ENCODE peak calls at places on chromosome 11, in six cellular contexts. Z is myocyte; W is T follicular helper cell; Q is KG1; E is CD8-positive, alpha-beta memory T cell; Y is nephron progenitor cell. K is an unnamed sample.

GRCh38 chr11:12016246-12016645 is 7.8 kb upstream of the DKK3 start:
- DNase-seq in Z (no peak), W (no peak), Q (no peak), E (no peak), Y (no peak), K (no peak)

GRCh38 chr11:11387201-11387600 is 34.2 kb upstream of the CSNK2A3 start:
- DNase-seq in Z (no peak), W (no peak), Q (no peak), E (no peak), Y (no peak), K (no peak)

GRCh38 chr11:69643646-69644045 is 2.7 kb downstream of the CCND1 start:
- DNase-seq in Z (no peak), W (no peak), Q (no peak), E (no peak), Y (no peak), K (no peak)

GRCh38 chr11:60164550-60165075 is 18.3 kb downstream of the MS4A6A start:
- DNase-seq in Z (no peak), W (no peak), Q (no peak), E (no peak), Y (no peak), K (no peak)

GRCh38 chr11:24634606-24635160 is 137.8 kb downstream of the LUZP2 start:
- DNase-seq in Z (no peak), W (no peak), Q (no peak), E (no peak), Y (no peak), K (no peak)

GRCh38 chr11:102914238-102915043 is 39.7 kb upstream of the MMP12 start:
- DNase-seq in Z (peak; percentile 53), W (no peak), Q (peak; percentile 57), E (no peak), Y (no peak), K (no peak)

GRCh38 chr11:130315354-130315970 is 745 bp upstream of the ZBTB44 start:
- DNase-seq in Z (no peak), W (peak; percentile 33), Q (no peak), E (peak; percentile 35), Y (peak; percentile 16), K (peak; percentile 36)

GRCh38 chr11:95451261-95451660 is 220.3 kb upstream of the SESN3 start:
- DNase-seq in Z (no peak), W (no peak), Q (no peak), E (no peak), Y (no peak), K (no peak)

GRCh38 chr11:69301491-69302401 is 7.8 kb downstream of the MYEOV start:
- DNase-seq in Z (peak; percentile 97), W (no peak), Q (no peak), E (no peak), Y (no peak), K (no peak)

GRCh38 chr11:31702966-31703365 is 108.2 kb downstream of the PAX6 start:
- DNase-seq in Z (no peak), W (no peak), Q (no peak), E (no peak), Y (no peak), K (no peak)

GRCh38 chr11:117806906-117807305 is 9.9 kb upstream of the DSCAML1 start:
- DNase-seq in Z (no peak), W (no peak), Q (no peak), E (no peak), Y (no peak), K (no peak)

GRCh38 chr11:126484266-126484665 is 128.8 kb downstream of the ST3GAL4 start:
- DNase-seq in Z (peak; percentile 59), W (no peak), Q (no peak), E (no peak), Y (no peak), K (no peak)

GRCh38 chr11:92225563-92226308 is 1.1 kb downstream of the FAT3 start:
- DNase-seq in Z (peak; percentile 33), W (no peak), Q (no peak), E (no peak), Y (peak; percentile 68), K (no peak)

GRCh38 chr11:342328-342727 is 21.7 kb upstream of the IFITM3 start:
- DNase-seq in Z (no peak), W (no peak), Q (no peak), E (no peak), Y (no peak), K (no peak)

GRCh38 chr11:22456993-22457748 is 119.0 kb downstream of the SLC17A6 start:
- DNase-seq in Z (no peak), W (no peak), Q (no peak), E (no peak), Y (no peak), K (no peak)

GRCh38 chr11:96088914-96089313 is 165.0 kb upstream of the MTMR2 start:
- DNase-seq in Z (no peak), W (no peak), Q (no peak), E (no peak), Y (no peak), K (no peak)

GRCh38 chr11:6604081-6604626 is 580 bp downstream of the ILK start:
- DNase-seq in Z (peak; percentile 76), W (peak; percentile 26), Q (no peak), E (peak; percentile 37), Y (peak; percentile 64), K (peak; percentile 41)

GRCh38 chr11:122882809-122883681 is 486 bp downstream of the JHY start:
- DNase-seq in Z (peak; percentile 30), W (peak; percentile 30), Q (peak; percentile 84), E (peak; percentile 33), Y (peak; percentile 76), K (peak; percentile 30)

GRCh38 chr11:69425895-69426544 is 55.4 kb upstream of the LINC01488 start:
- DNase-seq in Z (no peak), W (no peak), Q (no peak), E (no peak), Y (no peak), K (no peak)

GRCh38 chr11:47886096-47886495 is 37.9 kb upstream of the NUP160 start:
- DNase-seq in Z (no peak), W (no peak), Q (no peak), E (no peak), Y (no peak), K (no peak)

GRCh38 chr11:115718945-115719344 is 214.7 kb upstream of the CADM1 start:
- DNase-seq in Z (no peak), W (no peak), Q (no peak), E (no peak), Y (no peak), K (no peak)

GRCh38 chr11:119155733-119156492 is 7.1 kb downstream of the ABCG4 start:
- DNase-seq in Z (peak; percentile 30), W (no peak), Q (no peak), E (no peak), Y (peak; percentile 48), K (no peak)

GRCh38 chr11:88626216-88626615 is 288.7 kb upstream of the CTSC start:
- DNase-seq in Z (no peak), W (no peak), Q (no peak), E (no peak), Y (no peak), K (no peak)

K was measured in effector CD4-positive, alpha-beta T cell.